ENCODE peak calls at places on chromosomes 1 and 21, in seven cellular contexts. S is thoracic aorta; I is foreskin fibroblast; J is ascending aorta; O is CD8-positive, alpha-beta T cell; P is breast epithelium; H is AG10803. G is an unnamed sample.

GRCh38 chr1:119660253-119661078 is 12.4 kb upstream of the ZNF697 start:
- DNase-seq in S (no peak), I (no peak), J (no peak), O (no peak), P (no peak), H (no peak), G (no peak)

GRCh38 chr1:118960567-118961136 is 27.5 kb downstream of the TBX15 start:
- DNase-seq in S (no peak), I (peak; percentile 98), J (no peak), O (no peak), P (no peak), H (peak; percentile 96), G (peak; percentile 63)

GRCh38 chr1:156153362-156153761 is at the start of gene SEMA4A:
- DNase-seq in S (no peak), I (no peak), J (no peak), O (no peak), P (peak; percentile 80), H (no peak), G (peak; percentile 38)

GRCh38 chr1:155485945-155486344 is 76.7 kb downstream of the ASH1L start:
- DNase-seq in S (no peak), I (no peak), J (no peak), O (no peak), P (no peak), H (peak; percentile 25), G (peak; percentile 32)

GRCh38 chr21:21332492-21332891 is 334.3 kb downstream of the NCAM2 start:
- DNase-seq in S (no peak), I (no peak), J (no peak), O (no peak), P (no peak), H (no peak), G (no peak)

GRCh38 chr1:5688479-5689077 is 303.6 kb downstream of the NPHP4 start:
- DNase-seq in S (no peak), I (no peak), J (no peak), O (no peak), P (no peak), H (no peak), G (no peak)

GRCh38 chr1:78760858-78761257 is 111.2 kb downstream of the IFI44 start:
- DNase-seq in S (no peak), I (peak; percentile 9), J (no peak), O (no peak), P (no peak), H (no peak), G (peak; percentile 3)

GRCh38 chr1:30149226-30149625 is 574.2 kb downstream of the MATN1 start:
- DNase-seq in S (no peak), I (no peak), J (no peak), O (no peak), P (no peak), H (no peak), G (no peak)

GRCh38 chr1:181126871-181127587 is 38.5 kb downstream of the IER5 start:
- DNase-seq in S (no peak), I (no peak), J (no peak), O (no peak), P (no peak), H (no peak), G (no peak)

GRCh38 chr1:238991730-238992490 is 394.5 kb upstream of the CHRM3 start:
- DNase-seq in S (no peak), I (no peak), J (no peak), O (no peak), P (no peak), H (no peak), G (no peak)

GRCh38 chr1:100404816-100405215 is 52.5 kb downstream of the CDC14A start:
- DNase-seq in S (no peak), I (peak; percentile 9), J (no peak), O (no peak), P (no peak), H (peak; percentile 51), G (peak; percentile 66)

GRCh38 chr1:111285879-111286278 is 4.8 kb upstream of the CHIA start:
- DNase-seq in S (no peak), I (no peak), J (no peak), O (no peak), P (no peak), H (no peak), G (no peak)

GRCh38 chr1:217078010-217078704 is 354.9 kb upstream of the ESRRG start:
- DNase-seq in S (no peak), I (no peak), J (no peak), O (no peak), P (no peak), H (no peak), G (no peak)

GRCh38 chr21:21165063-21165645 is 166.9 kb downstream of the NCAM2 start:
- DNase-seq in S (no peak), I (peak; percentile 90), J (no peak), O (no peak), P (no peak), H (peak; percentile 95), G (peak; percentile 46)

GRCh38 chr1:183699643-183700160 is 46.6 kb upstream of the APOBEC4 start:
- DNase-seq in S (no peak), I (peak; percentile 13), J (no peak), O (no peak), P (no peak), H (peak; percentile 42), G (no peak)

GRCh38 chr1:15559189-15559815 is 25.5 kb downstream of the AGMAT start:
- DNase-seq in S (no peak), I (no peak), J (no peak), O (no peak), P (no peak), H (no peak), G (peak; percentile 23)

GRCh38 chr1:180098242-180098995 is 56.2 kb upstream of the QSOX1 start:
- DNase-seq in S (no peak), I (peak; percentile 73), J (no peak), O (no peak), P (no peak), H (peak; percentile 91), G (peak; percentile 17)

GRCh38 chr1:151553659-151554058 is 13.6 kb downstream of the TUFT1 start:
- DNase-seq in S (no peak), I (peak; percentile 46), J (no peak), O (no peak), P (no peak), H (peak; percentile 75), G (peak; percentile 53)

GRCh38 chr21:40707271-40707670 is 139.7 kb downstream of the DSCAM start:
- DNase-seq in S (no peak), I (no peak), J (no peak), O (no peak), P (no peak), H (no peak), G (no peak)

GRCh38 chr1:67840449-67840848 is 7.2 kb upstream of the GNG12 start:
- DNase-seq in S (no peak), I (peak; percentile 81), J (no peak), O (no peak), P (no peak), H (peak; percentile 93), G (peak; percentile 81)

GRCh38 chr21:42443876-42444744 is 40.4 kb downstream of the UBASH3A start:
- DNase-seq in S (no peak), I (no peak), J (no peak), O (no peak), P (no peak), H (no peak), G (no peak)

GRCh38 chr1:28259935-28260802 is 851 bp downstream of the SESN2 start:
- DNase-seq in S (no peak), I (peak; percentile 79), J (no peak), O (peak; percentile 30), P (peak; percentile 68), H (peak; percentile 83), G (peak; percentile 93)

GRCh38 chr1:213989740-213990472 is 2.1 kb downstream of the PROX1 start:
- DNase-seq in S (no peak), I (no peak), J (no peak), O (no peak), P (no peak), H (no peak), G (no peak)

GRCh38 chr1:204836856-204837255 is 33.8 kb upstream of the NFASC start:
- DNase-seq in S (no peak), I (no peak), J (no peak), O (no peak), P (no peak), H (peak; percentile 35), G (no peak)

GRCh38 chr1:204841316-204841715 is 29.3 kb upstream of the NFASC start:
- DNase-seq in S (no peak), I (no peak), J (no peak), O (no peak), P (no peak), H (no peak), G (no peak)

GRCh38 chr1:204834752-204835151 is 35.9 kb upstream of the NFASC start:
- DNase-seq in S (no peak), I (no peak), J (no peak), O (no peak), P (no peak), H (no peak), G (no peak)

GRCh38 chr1:204834329-204834728 is 36.3 kb upstream of the NFASC start:
- DNase-seq in S (no peak), I (no peak), J (no peak), O (no peak), P (no peak), H (no peak), G (no peak)

GRCh38 chr1:204837440-204838084 is 33.1 kb upstream of the NFASC start:
- DNase-seq in S (no peak), I (peak; percentile 30), J (no peak), O (no peak), P (no peak), H (peak; percentile 52), G (peak; percentile 87)
- TF ChIP-seq CTCF in S (no peak), I (no peak), J (no peak), O (no peak), P (no peak), H (peak; percentile 31), G (no peak)

DNA sequence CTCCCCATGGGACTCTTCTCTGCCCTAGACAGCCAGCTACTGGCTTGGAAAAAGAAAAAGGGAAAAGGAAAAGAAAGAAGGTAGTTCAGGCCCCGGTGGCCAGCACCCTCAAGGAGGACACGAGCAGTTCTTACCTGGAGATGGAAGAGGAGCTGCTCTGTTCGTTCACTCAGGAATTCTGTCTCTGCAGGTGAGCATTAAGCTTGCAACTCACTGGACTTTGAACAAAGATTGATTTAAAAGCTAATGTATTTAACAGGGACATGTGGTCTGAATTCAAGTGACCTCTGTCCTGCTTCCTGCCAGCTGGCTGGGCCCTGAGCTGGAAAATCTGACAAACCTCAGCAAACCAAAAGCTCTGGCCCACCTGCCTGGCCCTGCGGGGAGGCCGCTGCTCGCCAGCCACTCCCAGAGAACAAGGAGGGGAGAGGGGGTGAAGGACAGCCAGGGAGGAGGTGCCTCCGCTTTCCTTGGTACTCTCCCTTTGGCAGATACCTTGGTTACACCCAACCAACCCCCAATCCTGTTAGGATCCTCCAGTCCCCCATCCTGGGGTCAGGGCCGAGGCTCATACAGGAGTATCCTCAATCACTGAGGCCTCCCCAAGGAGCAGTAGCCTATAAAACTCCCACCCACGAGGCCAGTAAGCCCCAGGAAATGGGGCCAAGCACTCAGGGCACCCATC is at the start of gene PDZK1:
- DNase-seq in S (no peak), I (no peak), J (no peak), O (no peak), P (no peak), H (no peak), G (no peak)
- H3K4me3 ChIP-seq in S (no peak within 1 kb of the TSS), I (no peak within 1 kb of the TSS), J (no peak within 1 kb of the TSS), O (no peak within 1 kb of the TSS), P (peak within 1 kb of the TSS; percentile 1), H (no peak within 1 kb of the TSS), G (no peak within 1 kb of the TSS)

GRCh38 chr1:32500387-32501209 is 35.7 kb downstream of the ZBTB8B start:
- DNase-seq in S (no peak), I (peak; percentile 56), J (no peak), O (no peak), P (peak; percentile 65), H (peak; percentile 60), G (peak; percentile 96)
- TF ChIP-seq CTCF in S (no peak), I (no peak), J (no peak), O (no peak), P (peak; percentile 43), H (peak; percentile 9), G (no peak)

GRCh38 chr1:34911465-34911864 is 18.0 kb downstream of the DLGAP3 start:
- DNase-seq in S (no peak), I (no peak), J (no peak), O (no peak), P (no peak), H (no peak), G (no peak)
- H3K4me3 ChIP-seq in S (no peak overlapping the region), I (no peak overlapping the region), J (no peak overlapping the region), O (no peak overlapping the region), P (no peak overlapping the region), H (no peak overlapping the region), G (no peak overlapping the region)